ENCODE peak calls at places on chromosomes 5 and 9, in nine cellular contexts. G is heart left ventricle; A is fibroblast of lung; S is GM23338; L is CD8-positive, alpha-beta T cell; E is foreskin keratinocyte; I is GM23248; D is transverse colon; F is HCT116. M is an unnamed sample. For H3K27me3, the result is how much of the 10 kb centered on the place peaks cover.

GRCh38 chr5:93585753-93586385 is 2.8 kb downstream of the NR2F1 start:
- DNase-seq in G (no peak), A (peak), S (peak), L (no peak), E (no peak), I (peak), D (no peak), F (no peak), M (no peak)

GRCh38 chr5:154038241-154038603 is 488 bp downstream of the FAM114A2 start:
- DNase-seq in G (no peak), A (no peak), S (no peak), L (no peak), E (peak), I (peak), D (peak), F (peak), M (no peak)

GRCh38 chr5:133952729-133953567 is 15.5 kb downstream of the C5orf15 start:
- DNase-seq in G (peak), A (peak), S (no peak), L (no peak), E (peak), I (peak), D (peak), F (no peak), M (peak)

GRCh38 chr9:82651474-82651873 is 411.5 kb downstream of the RASEF start:
- DNase-seq in G (no peak), A (no peak), S (peak), L (no peak), E (no peak), I (no peak), D (no peak), F (no peak), M (no peak)

GRCh38 chr9:93111371-93112115 is 15.5 kb downstream of the CARD19 start:
- DNase-seq in G (peak), A (peak), S (no peak), L (no peak), E (peak), I (no peak), D (no peak), F (no peak), M (no peak)

GRCh38 chr9:110029422-110029814 is 178.5 kb downstream of the C9orf152 start:
- DNase-seq in G (no peak), A (peak), S (no peak), L (no peak), E (peak), I (peak), D (no peak), F (no peak), M (peak)

GRCh38 chr5:14706615-14707021 is 42.1 kb downstream of the OTULIN start:
- DNase-seq in G (no peak), A (peak), S (no peak), L (peak), E (peak), I (peak), D (no peak), F (no peak), M (peak)

GRCh38 chr9:36818242-36818938 is 215.7 kb downstream of the PAX5 start:
- DNase-seq in G (no peak), A (no peak), S (peak), L (no peak), E (peak), I (peak), D (no peak), F (no peak), M (no peak)

GRCh38 chr5:145978171-145978570 is 41.8 kb downstream of the SH3RF2 start:
- DNase-seq in G (no peak), A (no peak), S (no peak), L (no peak), E (no peak), I (no peak), D (peak), F (no peak), M (no peak)

GRCh38 chr5:145943674-145944121 is 7.3 kb downstream of the SH3RF2 start:
- DNase-seq in G (peak), A (peak), S (no peak), L (no peak), E (peak), I (peak), D (peak), F (peak), M (no peak)

GRCh38 chr9:93119953-93120845 is 13.9 kb downstream of the NINJ1 start:
- DNase-seq in G (peak), A (peak), S (peak), L (peak), E (no peak), I (peak), D (peak), F (peak), M (peak)

GRCh38 chr5:59293700-59294099 is 599.8 kb downstream of the PDE4D start:
- DNase-seq in G (no peak), A (no peak), S (no peak), L (no peak), E (no peak), I (no peak), D (no peak), F (no peak), M (no peak)

GRCh38 chr9:114462791-114463190 is 42.5 kb downstream of the WHRN start:
- DNase-seq in G (no peak), A (no peak), S (no peak), L (no peak), E (no peak), I (peak), D (no peak), F (no peak), M (no peak)

DNA sequence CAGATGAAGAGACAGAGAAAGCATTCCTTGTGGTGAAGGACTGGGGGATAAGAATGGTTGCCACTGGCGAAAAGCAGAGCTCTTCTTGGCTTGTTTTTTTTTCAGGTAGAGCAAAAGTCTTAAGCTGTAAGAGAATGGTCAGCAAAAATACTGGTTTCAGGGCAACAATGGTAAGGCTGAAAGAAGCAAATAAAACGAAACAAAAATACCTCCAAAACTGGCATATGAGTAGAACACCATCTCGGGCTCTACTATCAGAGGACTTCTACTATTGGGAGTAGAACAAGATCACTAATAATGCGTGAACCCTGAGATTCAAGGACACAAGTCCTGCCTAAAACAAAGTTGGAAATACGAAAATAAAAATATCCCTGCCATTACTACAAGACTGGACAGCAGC is 1823.2 kb upstream of the CDH6 start:
- DNase-seq in G (no peak), A (no peak), S (no peak), L (no peak), E (no peak), I (no peak), D (no peak), F (no peak), M (no peak)
- H3K27me3 ChIP-seq in G (under half), A (under half), S (under half), L (under half), E (under half), I (under half), D (under half), F (under half), M (under half)

GRCh38 chr9:975740-976257 is 656 bp upstream of the DMRT3 start:
- DNase-seq in G (no peak), A (no peak), S (no peak), L (no peak), E (no peak), I (no peak), D (no peak), F (no peak), M (no peak)
- H3K27me3 ChIP-seq in G (half or more), A (half or more), S (half or more), L (under half), E (half or more), I (half or more), D (half or more), F (under half), M (under half)

GRCh38 chr9:130939405-130939941 is 426 bp upstream of the FIBCD1 start:
- DNase-seq in G (no peak), A (no peak), S (peak), L (no peak), E (no peak), I (peak), D (no peak), F (no peak), M (no peak)
- H3K27me3 ChIP-seq in G (under half), A (under half), S (under half), L (under half), E (under half), I (under half), D (half or more), F (under half), M (under half)

GRCh38 chr5:38263983-38264382 is 5.6 kb downstream of the EGFLAM start:
- DNase-seq in G (no peak), A (no peak), S (no peak), L (no peak), E (no peak), I (no peak), D (no peak), F (no peak), M (no peak)

GRCh38 chr5:38258319-38259061 is at the start of gene EGFLAM:
- DNase-seq in G (peak), A (peak), S (peak), L (no peak), E (no peak), I (peak), D (no peak), F (no peak), M (no peak)

GRCh38 chr5:38257236-38258036 is 923 bp upstream of the EGFLAM start:
- DNase-seq in G (no peak), A (no peak), S (peak), L (no peak), E (no peak), I (no peak), D (no peak), F (no peak), M (no peak)

GRCh38 chr5:38258037-38258318 is 381 bp upstream of the EGFLAM start:
- DNase-seq in G (no peak), A (no peak), S (no peak), L (no peak), E (no peak), I (no peak), D (no peak), F (no peak), M (no peak)

DNA sequence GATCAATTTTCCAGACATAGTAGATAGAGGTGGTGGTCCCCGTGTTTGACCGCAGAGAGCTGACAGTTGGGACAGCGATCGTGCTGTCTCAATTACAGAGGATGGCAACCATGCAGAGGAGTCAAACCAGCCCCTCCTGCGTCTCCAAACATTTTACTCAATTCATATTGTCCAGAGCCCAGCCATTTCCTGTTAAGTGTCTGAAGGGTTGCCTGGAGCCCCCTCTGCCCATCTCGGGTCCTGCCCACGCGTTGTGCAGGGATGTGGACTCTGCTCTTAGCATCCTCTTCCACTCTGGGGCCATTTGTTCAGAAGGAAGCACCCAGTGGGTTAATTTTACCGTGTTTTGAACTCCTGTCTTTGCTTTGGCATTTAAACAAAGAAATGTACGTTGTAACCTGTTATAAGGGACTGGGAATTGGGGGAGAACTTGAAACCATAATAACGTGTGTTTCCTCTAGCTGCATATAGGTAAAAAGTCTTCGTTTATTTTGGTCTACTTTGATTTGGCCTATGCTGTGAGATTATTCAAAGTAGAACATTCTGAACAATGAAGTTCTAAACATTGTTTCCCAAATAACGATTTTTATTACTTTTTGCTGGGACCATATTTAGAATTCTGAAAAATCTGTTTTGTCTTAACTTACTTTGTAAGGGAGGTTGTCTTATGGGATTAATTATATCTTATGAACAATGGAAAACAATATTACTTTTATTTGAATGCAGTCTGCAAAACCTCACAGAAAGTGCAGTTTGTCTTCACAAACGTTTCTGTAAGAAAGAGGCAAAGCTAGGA is 901 bp downstream of the EGFLAM start:
- DNase-seq in G (no peak), A (no peak), S (no peak), L (no peak), E (no peak), I (peak), D (no peak), F (no peak), M (no peak)
- H3K27me3 ChIP-seq in G (under half), A (under half), S (half or more), L (under half), E (half or more), I (half or more), D (half or more), F (under half), M (under half)

GRCh38 chr5:96432245-96433065 is 593 bp downstream of the PCSK1 start:
- DNase-seq in G (no peak), A (no peak), S (peak), L (no peak), E (no peak), I (peak), D (no peak), F (no peak), M (no peak)

GRCh38 chr5:96431376-96432244 is 1.4 kb downstream of the PCSK1 start:
- DNase-seq in G (peak), A (peak), S (peak), L (no peak), E (no peak), I (peak), D (no peak), F (no peak), M (no peak)

GRCh38 chr5:96439477-96440184 is 6.6 kb upstream of the PCSK1 start:
- DNase-seq in G (no peak), A (peak), S (no peak), L (no peak), E (no peak), I (peak), D (no peak), F (no peak), M (no peak)

GRCh38 chr5:96433066-96433447 is at the start of gene PCSK1:
- DNase-seq in G (no peak), A (no peak), S (peak), L (no peak), E (no peak), I (peak), D (no peak), F (no peak), M (no peak)

DNA sequence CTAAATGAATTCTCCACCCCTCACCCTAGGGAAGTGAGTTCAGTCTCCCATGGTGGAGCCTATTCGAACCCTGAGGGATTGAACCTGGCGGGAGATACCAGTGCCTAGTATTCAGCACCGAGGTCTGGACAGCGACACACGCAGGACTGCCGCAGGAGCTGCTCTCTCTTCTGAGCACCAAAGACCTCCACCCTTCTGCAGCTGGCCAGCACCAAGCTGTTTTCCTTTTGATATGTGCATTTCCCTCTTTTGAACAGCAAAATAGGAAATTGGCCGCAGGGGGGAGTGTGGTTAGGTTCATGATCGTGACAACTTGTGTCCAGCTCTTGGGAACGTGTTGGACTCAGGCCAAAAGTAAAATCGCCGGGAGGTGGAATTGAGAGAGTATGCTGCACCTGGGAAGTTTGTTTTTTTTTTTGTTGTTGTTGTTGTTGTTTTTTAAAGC is 1.2 kb upstream of the PCSK1 start:
- DNase-seq in G (peak), A (peak), S (peak), L (peak), E (peak), I (peak), D (peak), F (peak), M (no peak)
- H3K27me3 ChIP-seq in G (under half), A (under half), S (half or more), L (under half), E (half or more), I (under half), D (half or more), F (under half), M (under half)

M was measured in BJ.